ENCODE peak calls at places on chromosomes 4 and X, in five cellular contexts. F is pancreas, P is kidney, K is heart right ventricle, Y is endothelial cell. U is an unnamed sample.

GRCh38 chr4:27728892-27729291 is 868.3 kb downstream of the STIM2 start:
- DNase-seq in K (no peak), Y (no peak), F (no peak), P (no peak), U (no peak)

GRCh38 chrX:72714471-72714916 is 388 bp upstream of the PHKA1 start:
- DNase-seq in P (peak; percentile 76), Y (peak; percentile 36), K (peak; percentile 59), F (peak; percentile 77), U (peak; percentile 17)

GRCh38 chr4:143721317-143721716 is 20.8 kb upstream of the FREM3 start:
- DNase-seq in F (no peak), Y (no peak), K (no peak), P (no peak), U (no peak)

GRCh38 chr4:94880976-94881375 is 123.2 kb downstream of the BMPR1B start:
- DNase-seq in P (no peak), K (no peak), F (no peak), Y (no peak), U (no peak)

GRCh38 chrX:149259241-149259640 is 245.9 kb downstream of the IDS start:
- DNase-seq in Y (no peak), F (no peak), K (no peak), P (no peak), U (no peak)

GRCh38 chrX:48802089-48802812 is 384 bp downstream of the HDAC6 start:
- DNase-seq in F (peak; percentile 82), K (peak; percentile 78), P (peak; percentile 94), Y (peak; percentile 65), U (peak; percentile 61)

GRCh38 chr4:39855909-39856512 is 121.7 kb downstream of the PDS5A start:
- DNase-seq in P (no peak), F (no peak), K (no peak), Y (no peak), U (no peak)

GRCh38 chrX:46722742-46723568 is 36.0 kb downstream of the SLC9A7 start:
- DNase-seq in K (no peak), Y (no peak), F (no peak), P (no peak), U (no peak)

GRCh38 chr4:121272526-121272925 is 108.3 kb downstream of the QRFPR start:
- DNase-seq in Y (no peak), K (no peak), F (no peak), P (no peak), U (no peak)

GRCh38 chr4:3822230-3822947 is 56.2 kb downstream of the ADRA2C start:
- DNase-seq in K (no peak), P (peak; percentile 61), Y (no peak), F (no peak), U (no peak)

GRCh38 chr4:166896254-166896653 is 338.0 kb downstream of the SPOCK3 start:
- DNase-seq in F (no peak), Y (no peak), P (peak; percentile 32), K (no peak), U (no peak)

GRCh38 chr4:82335043-82335442 is 38.7 kb downstream of the HNRNPD start:
- DNase-seq in Y (no peak), F (no peak), K (no peak), P (no peak), U (no peak)

GRCh38 chr4:2837904-2838496 is 5.6 kb upstream of the ADD1 start:
- DNase-seq in P (peak; percentile 84), F (peak; percentile 1), K (peak; percentile 45), Y (no peak), U (no peak)

GRCh38 chr4:95285797-95286196 is 263.0 kb downstream of the UNC5C start:
- DNase-seq in K (no peak), F (no peak), P (no peak), Y (no peak), U (no peak)

GRCh38 chr4:8772499-8773123 is 99.0 kb downstream of the HMX1 start:
- DNase-seq in P (no peak), F (no peak), K (no peak), Y (no peak), U (no peak)

GRCh38 chrX:47179221-47179927 is 14.3 kb upstream of the UBA1 start:
- DNase-seq in F (no peak), Y (no peak), P (peak; percentile 64), K (peak; percentile 48), U (no peak)

GRCh38 chrX:129613596-129613995 is 41.2 kb downstream of the APLN start:
- DNase-seq in F (no peak), P (no peak), Y (no peak), K (no peak), U (no peak)

GRCh38 chr4:128471576-128471975 is 184.0 kb upstream of the PGRMC2 start:
- DNase-seq in F (no peak), Y (no peak), P (no peak), K (no peak), U (no peak)

GRCh38 chrX:112571388-112571787 is 108.3 kb downstream of the LHFPL1 start:
- DNase-seq in F (no peak), K (no peak), P (no peak), Y (no peak), U (no peak)

GRCh38 chrX:17580529-17581155 is 156.7 kb upstream of the SCML1 start:
- DNase-seq in K (peak; percentile 21), P (peak; percentile 82), Y (no peak), F (no peak), U (no peak)

GRCh38 chr4:47862297-47862696 is 24.4 kb upstream of the CORIN start:
- DNase-seq in K (no peak), Y (no peak), F (no peak), P (no peak), U (no peak)

GRCh38 chr4:113179996-113180395 is 130.5 kb downstream of the ANK2 start:
- DNase-seq in F (no peak), P (no peak), Y (no peak), K (no peak), U (no peak)

GRCh38 chr4:93828332-93828829 is at the start of gene ATOH1:
- DNase-seq in F (no peak), K (no peak), Y (peak; percentile 45), P (no peak), U (peak; percentile 60)

GRCh38 chrX:118523920-118524319 is 28.3 kb downstream of the DOCK11 start:
- DNase-seq in Y (no peak), K (no peak), P (no peak), F (no peak), U (no peak)

GRCh38 chr4:6907658-6908191 is 1.9 kb upstream of the TBC1D14 start:
- DNase-seq in Y (peak; percentile 39), F (no peak), K (peak; percentile 47), P (peak; percentile 78), U (no peak)

GRCh38 chr4:177309525-177310371 is at the start of gene NEIL3:
- DNase-seq in F (peak; percentile 83), P (peak; percentile 95), Y (peak; percentile 92), K (peak; percentile 91), U (peak; percentile 85)

GRCh38 chr4:73962724-73963123 is 19.1 kb downstream of the PF4 start:
- DNase-seq in Y (no peak), K (no peak), P (no peak), F (no peak), U (no peak)

GRCh38 chr4:73970011-73970410 is 11.8 kb downstream of the PF4 start:
- DNase-seq in F (no peak), Y (no peak), P (no peak), K (no peak), U (no peak)

GRCh38 chr4:73967891-73968290 is 13.9 kb downstream of the PF4 start:
- DNase-seq in Y (no peak), F (no peak), K (no peak), P (no peak), U (no peak)

GRCh38 chr4:73970945-73971344 is 10.9 kb downstream of the PF4 start:
- DNase-seq in F (no peak), P (no peak), Y (no peak), K (no peak), U (no peak)

DNA sequence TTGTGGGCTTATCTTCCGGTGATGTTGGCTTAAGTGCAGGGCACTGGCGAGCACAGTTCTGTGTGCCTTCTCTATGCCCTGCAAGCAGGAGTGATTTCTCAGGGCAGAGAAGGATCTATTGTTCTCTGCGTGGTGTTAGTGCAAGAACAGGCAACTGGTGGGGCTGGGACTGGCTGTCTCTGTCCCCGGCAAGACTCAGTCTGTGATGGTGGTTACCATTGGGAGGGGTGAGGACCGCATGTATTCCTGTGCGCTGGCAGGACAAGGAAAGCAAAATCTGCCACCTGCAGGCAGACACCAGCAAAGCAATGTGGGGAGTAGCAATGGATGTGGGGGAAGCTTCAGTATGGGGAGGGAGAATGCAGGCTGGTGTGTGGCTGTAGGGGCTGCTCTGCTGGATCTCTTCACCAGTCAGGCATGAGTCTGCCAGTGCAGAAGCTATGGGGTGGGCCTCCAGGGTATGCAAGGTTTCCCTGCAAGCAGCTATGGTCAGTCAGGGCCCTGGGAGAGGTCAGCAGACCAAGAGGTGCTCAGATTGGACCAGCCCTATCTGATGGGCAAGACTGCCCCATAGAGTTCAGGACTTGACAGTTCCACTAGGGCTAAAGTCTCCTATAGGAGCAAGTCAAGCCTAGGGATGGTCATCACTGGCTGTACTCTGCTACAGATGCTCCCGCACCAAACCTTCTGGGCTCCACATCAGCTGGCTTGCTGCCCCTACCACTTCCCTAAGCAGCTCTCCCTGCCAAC is 16.8 kb downstream of the PF4 start:
- DNase-seq in P (no peak), F (no peak), K (no peak), Y (peak; percentile 41), U (no peak)
- TF ChIP-seq CTCF in P (peak; percentile 21), F (peak; percentile 17), K (peak; percentile 7), Y (peak; percentile 42), U (peak; percentile 40)

GRCh38 chr4:108683479-108683878 is 33.1 kb downstream of the OSTC start:
- DNase-seq in K (no peak), Y (no peak), P (no peak), F (no peak), U (no peak)
- TF ChIP-seq CTCF in K (peak; percentile 21), Y (no peak), P (peak; percentile 18), F (no peak), U (peak; percentile 60)

GRCh38 chrX:19225906-19226305 is 103.6 kb upstream of the ADGRG2 start:
- DNase-seq in Y (no peak), F (no peak), K (no peak), P (no peak), U (no peak)
- TF ChIP-seq CTCF in Y (no peak), F (no peak), K (no peak), P (no peak), U (no peak)

GRCh38 chrX:71166461-71166860 is 21.8 kb downstream of the NLGN3 start:
- DNase-seq in F (no peak), P (no peak), K (no peak), Y (no peak), U (no peak)

GRCh38 chrX:71159335-71159734 is 14.7 kb downstream of the NLGN3 start:
- DNase-seq in Y (no peak), K (no peak), P (no peak), F (no peak), U (no peak)

GRCh38 chrX:71160475-71160874 is 15.8 kb downstream of the NLGN3 start:
- DNase-seq in P (no peak), K (no peak), F (no peak), Y (no peak), U (no peak)

GRCh38 chrX:71164071-71164470 is 19.4 kb downstream of the NLGN3 start:
- DNase-seq in Y (no peak), K (no peak), F (no peak), P (no peak), U (no peak)

DNA sequence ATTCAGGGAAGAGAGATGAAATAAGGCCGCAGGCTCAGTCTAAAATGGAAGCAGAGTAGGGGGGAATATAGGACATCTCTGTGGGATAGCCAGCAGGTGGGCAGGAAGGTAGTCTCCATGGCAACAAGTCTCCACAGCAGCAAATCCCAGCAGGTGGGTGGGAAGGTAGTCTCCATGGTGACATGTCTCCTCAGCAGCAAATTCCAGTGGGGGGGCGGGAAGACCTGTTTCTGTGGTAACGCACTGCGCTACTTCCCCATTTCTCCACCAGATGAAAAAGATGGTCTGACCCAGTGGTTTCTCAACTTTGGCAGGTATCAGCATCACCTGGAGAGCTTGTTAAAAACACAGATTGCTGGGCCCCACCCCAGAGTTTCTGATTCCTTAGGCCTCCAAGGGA is 18.4 kb downstream of the NLGN3 start:
- DNase-seq in P (no peak), F (no peak), Y (no peak), K (no peak), U (no peak)
- TF ChIP-seq CTCF in P (no peak), F (no peak), Y (no peak), K (no peak), U (no peak)